ENCODE peak calls at places on chromosomes 16 and 17, in nine cellular contexts. One of them, this sample, is unnamed.

GRCh38 chr17:64499805-64500486 is 3.1 kb upstream of the POLG2 start:
- DNase-seq in heart left ventricle: no peak
- DNase-seq in keratinocyte: no peak
- DNase-seq in OCI-LY7: peak
- DNase-seq in tibial artery: no peak
- DNase-seq in aorta: no peak
- DNase-seq in gastrocnemius medialis: no peak
- DNase-seq in uterus: no peak
- DNase-seq in ascending aorta: no peak
- DNase-seq in this sample: no peak

GRCh38 chr16:80997964-80998620 is 8.6 kb downstream of the CMC2 start:
- DNase-seq in aorta: no peak
- DNase-seq in gastrocnemius medialis: no peak
- DNase-seq in tibial artery: no peak
- DNase-seq in keratinocyte: no peak
- DNase-seq in heart left ventricle: no peak
- DNase-seq in uterus: no peak
- DNase-seq in OCI-LY7: no peak
- DNase-seq in ascending aorta: no peak
- DNase-seq in this sample: no peak

GRCh38 chr16:16150117-16150877 is 73.0 kb downstream of the ABCC6 start:
- DNase-seq in ascending aorta: peak
- DNase-seq in keratinocyte: no peak
- DNase-seq in uterus: peak
- DNase-seq in heart left ventricle: peak
- DNase-seq in tibial artery: peak
- DNase-seq in OCI-LY7: no peak
- DNase-seq in aorta: peak
- DNase-seq in gastrocnemius medialis: peak
- DNase-seq in this sample: peak

GRCh38 chr16:24539850-24540484 is 601 bp downstream of the RBBP6 start:
- DNase-seq in OCI-LY7: no peak
- DNase-seq in tibial artery: peak
- DNase-seq in keratinocyte: no peak
- DNase-seq in gastrocnemius medialis: peak
- DNase-seq in uterus: peak
- DNase-seq in heart left ventricle: peak
- DNase-seq in ascending aorta: peak
- DNase-seq in aorta: peak
- DNase-seq in this sample: peak

GRCh38 chr16:265002-265529 is 10.7 kb downstream of the RGS11 start:
- DNase-seq in uterus: no peak
- DNase-seq in aorta: no peak
- DNase-seq in gastrocnemius medialis: no peak
- DNase-seq in heart left ventricle: no peak
- DNase-seq in ascending aorta: no peak
- DNase-seq in OCI-LY7: no peak
- DNase-seq in tibial artery: no peak
- DNase-seq in keratinocyte: no peak
- DNase-seq in this sample: no peak

GRCh38 chr17:80104321-80104955 is 3.1 kb downstream of the GAA start:
- DNase-seq in keratinocyte: no peak
- DNase-seq in ascending aorta: no peak
- DNase-seq in aorta: peak
- DNase-seq in heart left ventricle: no peak
- DNase-seq in tibial artery: no peak
- DNase-seq in gastrocnemius medialis: no peak
- DNase-seq in OCI-LY7: no peak
- DNase-seq in uterus: no peak
- DNase-seq in this sample: no peak

GRCh38 chr16:87707097-87707496 is 58.7 kb downstream of the KLHDC4 start:
- DNase-seq in aorta: no peak
- DNase-seq in ascending aorta: no peak
- DNase-seq in tibial artery: no peak
- DNase-seq in gastrocnemius medialis: no peak
- DNase-seq in heart left ventricle: no peak
- DNase-seq in keratinocyte: no peak
- DNase-seq in uterus: no peak
- DNase-seq in OCI-LY7: no peak
- DNase-seq in this sample: no peak

GRCh38 chr16:85928411-85928820 is 29.5 kb downstream of the IRF8 start:
- DNase-seq in ascending aorta: peak
- DNase-seq in OCI-LY7: no peak
- DNase-seq in tibial artery: peak
- DNase-seq in heart left ventricle: peak
- DNase-seq in aorta: no peak
- DNase-seq in keratinocyte: no peak
- DNase-seq in uterus: peak
- DNase-seq in gastrocnemius medialis: peak
- DNase-seq in this sample: no peak

GRCh38 chr17:4900231-4901107 is 1.1 kb downstream of the C17orf107 start:
- DNase-seq in uterus: no peak
- DNase-seq in keratinocyte: no peak
- DNase-seq in gastrocnemius medialis: no peak
- DNase-seq in heart left ventricle: no peak
- DNase-seq in OCI-LY7: peak
- DNase-seq in aorta: no peak
- DNase-seq in tibial artery: no peak
- DNase-seq in ascending aorta: peak
- DNase-seq in this sample: no peak

GRCh38 chr17:75642221-75643032 is 9.2 kb downstream of the SMIM5 start:
- DNase-seq in ascending aorta: no peak
- DNase-seq in OCI-LY7: no peak
- DNase-seq in keratinocyte: no peak
- DNase-seq in aorta: no peak
- DNase-seq in uterus: no peak
- DNase-seq in tibial artery: no peak
- DNase-seq in gastrocnemius medialis: no peak
- DNase-seq in heart left ventricle: no peak
- DNase-seq in this sample: no peak

GRCh38 chr17:32323784-32324590 is 18.0 kb downstream of the C17orf75 start:
- DNase-seq in tibial artery: no peak
- DNase-seq in uterus: no peak
- DNase-seq in gastrocnemius medialis: no peak
- DNase-seq in aorta: no peak
- DNase-seq in keratinocyte: no peak
- DNase-seq in heart left ventricle: no peak
- DNase-seq in OCI-LY7: no peak
- DNase-seq in ascending aorta: no peak
- DNase-seq in this sample: no peak

GRCh38 chr17:14334261-14334860 is 33.5 kb downstream of the HS3ST3B1 start:
- DNase-seq in aorta: no peak
- DNase-seq in ascending aorta: no peak
- DNase-seq in OCI-LY7: no peak
- DNase-seq in keratinocyte: no peak
- DNase-seq in uterus: no peak
- DNase-seq in heart left ventricle: no peak
- DNase-seq in gastrocnemius medialis: no peak
- DNase-seq in tibial artery: no peak
- DNase-seq in this sample: no peak

DNA sequence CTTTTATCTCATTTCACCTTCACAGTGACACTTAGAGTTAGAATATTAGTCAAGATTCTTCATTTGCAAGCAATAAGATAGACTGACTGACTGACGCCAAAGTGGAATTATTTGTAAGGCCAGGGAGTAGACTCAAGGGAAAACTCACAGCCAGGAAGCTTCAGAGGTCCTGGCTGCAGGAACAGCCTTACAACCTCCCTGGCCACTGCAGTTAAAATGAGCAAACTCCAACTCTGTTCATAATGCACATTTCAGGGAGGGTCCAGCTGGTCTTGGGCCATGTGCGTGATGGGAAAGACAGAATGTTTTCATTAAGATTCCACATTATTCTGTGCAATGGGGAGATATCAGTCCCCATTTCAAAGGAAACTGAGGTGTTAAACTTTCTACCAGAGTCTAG is 9.9 kb downstream of the CAPNS2 start:
- DNase-seq in OCI-LY7: no peak
- DNase-seq in ascending aorta: no peak
- DNase-seq in tibial artery: no peak
- DNase-seq in aorta: peak
- DNase-seq in uterus: no peak
- DNase-seq in keratinocyte: no peak
- DNase-seq in heart left ventricle: no peak
- DNase-seq in gastrocnemius medialis: no peak
- DNase-seq in this sample: no peak
- H3K27ac ChIP-seq in OCI-LY7: no peak
- H3K27ac ChIP-seq in ascending aorta: no peak
- H3K27ac ChIP-seq in tibial artery: no peak
- H3K27ac ChIP-seq in aorta: no peak
- H3K27ac ChIP-seq in uterus: no peak
- H3K27ac ChIP-seq in keratinocyte: no peak
- H3K27ac ChIP-seq in heart left ventricle: no peak
- H3K27ac ChIP-seq in gastrocnemius medialis: no peak
- H3K27ac ChIP-seq in this sample: no peak

GRCh38 chr17:58279736-58280479 is 827 bp downstream of the MPO start:
- DNase-seq in aorta: no peak
- DNase-seq in uterus: no peak
- DNase-seq in ascending aorta: no peak
- DNase-seq in gastrocnemius medialis: no peak
- DNase-seq in keratinocyte: no peak
- DNase-seq in OCI-LY7: no peak
- DNase-seq in tibial artery: no peak
- DNase-seq in heart left ventricle: no peak
- DNase-seq in this sample: no peak
- H3K4me3 ChIP-seq in aorta: no peak
- H3K4me3 ChIP-seq in uterus: no peak
- H3K4me3 ChIP-seq in ascending aorta: no peak
- H3K4me3 ChIP-seq in gastrocnemius medialis: no peak
- H3K4me3 ChIP-seq in keratinocyte: no peak
- H3K4me3 ChIP-seq in OCI-LY7: no peak
- H3K4me3 ChIP-seq in tibial artery: no peak
- H3K4me3 ChIP-seq in heart left ventricle: no peak
- H3K4me3 ChIP-seq in this sample: peak

GRCh38 chr17:78347453-78347852 is 12.4 kb downstream of the SOCS3 start:
- DNase-seq in gastrocnemius medialis: no peak
- DNase-seq in ascending aorta: no peak
- DNase-seq in heart left ventricle: no peak
- DNase-seq in OCI-LY7: no peak
- DNase-seq in tibial artery: no peak
- DNase-seq in aorta: no peak
- DNase-seq in uterus: no peak
- DNase-seq in keratinocyte: no peak
- DNase-seq in this sample: no peak

GRCh38 chr17:78351449-78352006 is 8.3 kb downstream of the SOCS3 start:
- DNase-seq in uterus: peak
- DNase-seq in gastrocnemius medialis: peak
- DNase-seq in aorta: peak
- DNase-seq in tibial artery: peak
- DNase-seq in OCI-LY7: no peak
- DNase-seq in heart left ventricle: peak
- DNase-seq in keratinocyte: peak
- DNase-seq in ascending aorta: peak
- DNase-seq in this sample: peak

GRCh38 chr17:78346605-78347250 is 13.1 kb downstream of the SOCS3 start:
- DNase-seq in gastrocnemius medialis: no peak
- DNase-seq in tibial artery: no peak
- DNase-seq in keratinocyte: peak
- DNase-seq in aorta: no peak
- DNase-seq in uterus: no peak
- DNase-seq in ascending aorta: no peak
- DNase-seq in heart left ventricle: no peak
- DNase-seq in OCI-LY7: no peak
- DNase-seq in this sample: no peak

GRCh38 chr17:78348055-78348745 is 11.7 kb downstream of the SOCS3 start:
- DNase-seq in ascending aorta: no peak
- DNase-seq in heart left ventricle: no peak
- DNase-seq in aorta: no peak
- DNase-seq in keratinocyte: no peak
- DNase-seq in gastrocnemius medialis: no peak
- DNase-seq in tibial artery: no peak
- DNase-seq in uterus: no peak
- DNase-seq in OCI-LY7: no peak
- DNase-seq in this sample: no peak

GRCh38 chr17:78349831-78350631 is 9.8 kb downstream of the SOCS3 start:
- DNase-seq in heart left ventricle: no peak
- DNase-seq in keratinocyte: no peak
- DNase-seq in uterus: no peak
- DNase-seq in OCI-LY7: no peak
- DNase-seq in aorta: no peak
- DNase-seq in ascending aorta: no peak
- DNase-seq in tibial artery: no peak
- DNase-seq in gastrocnemius medialis: no peak
- DNase-seq in this sample: no peak
- H3K27ac ChIP-seq in heart left ventricle: no peak
- H3K27ac ChIP-seq in keratinocyte: no peak
- H3K27ac ChIP-seq in uterus: no peak
- H3K27ac ChIP-seq in OCI-LY7: no peak
- H3K27ac ChIP-seq in aorta: no peak
- H3K27ac ChIP-seq in ascending aorta: no peak
- H3K27ac ChIP-seq in tibial artery: no peak
- H3K27ac ChIP-seq in gastrocnemius medialis: no peak
- H3K27ac ChIP-seq in this sample: no peak

DNA sequence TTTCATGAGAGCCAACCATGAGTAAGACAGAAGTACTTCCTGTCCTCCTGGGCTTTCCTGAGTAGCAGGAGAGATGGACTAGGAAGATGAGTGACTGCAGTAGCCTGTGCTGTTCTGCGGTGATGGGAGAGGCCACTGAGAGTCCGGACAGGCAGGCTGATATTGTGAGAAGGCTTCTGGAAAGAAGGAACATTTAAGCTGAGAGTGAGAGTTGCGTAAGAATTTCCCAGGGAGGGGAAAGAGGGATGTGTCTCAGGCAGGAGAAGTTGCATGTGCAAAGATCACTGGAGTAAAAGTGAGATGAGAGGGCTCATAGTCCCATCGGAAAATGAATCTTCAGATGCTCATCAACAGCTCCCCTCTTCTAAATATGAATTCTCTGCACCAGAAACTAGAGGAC is 258.3 kb downstream of the RBFOX1 start:
- DNase-seq in heart left ventricle: no peak
- DNase-seq in uterus: no peak
- DNase-seq in OCI-LY7: no peak
- DNase-seq in aorta: no peak
- DNase-seq in gastrocnemius medialis: no peak
- DNase-seq in keratinocyte: no peak
- DNase-seq in tibial artery: no peak
- DNase-seq in ascending aorta: no peak
- DNase-seq in this sample: no peak
- H3K4me3 ChIP-seq in heart left ventricle: no peak
- H3K4me3 ChIP-seq in uterus: no peak
- H3K4me3 ChIP-seq in OCI-LY7: no peak
- H3K4me3 ChIP-seq in aorta: no peak
- H3K4me3 ChIP-seq in gastrocnemius medialis: no peak
- H3K4me3 ChIP-seq in keratinocyte: no peak
- H3K4me3 ChIP-seq in tibial artery: no peak
- H3K4me3 ChIP-seq in ascending aorta: no peak
- H3K4me3 ChIP-seq in this sample: no peak

This sample was measured in dorsolateral prefrontal cortex.